ENCODE peak calls at places on chromosomes 3 and 15, in nine cellular contexts. N is GDM1; L is NCI-H2029 treated with DMSO at 0.1 percent for 48 hours; I is T-cell; C is KBM-7; D is central memory CD4-positive, alpha-beta T cell; B is Right ventricle myocardium superior; P is NCI-H1048; M is kidney epithelial cell. Z is an unnamed sample.

GRCh38 chr3:52281980-52282801 is 3.7 kb upstream of the WDR82 start:
- DNase-seq in N (no peak), L (no peak), I (peak; percentile 52), C (peak; percentile 60), D (peak; percentile 55), B (no peak), P (no peak), M (no peak), Z (no peak)

GRCh38 chr3:53677406-53677805 is 168.8 kb downstream of the CHDH start:
- DNase-seq in N (no peak), L (peak; percentile 3), I (no peak), C (peak; percentile 73), D (no peak), B (no peak), P (no peak), M (no peak), Z (no peak)

GRCh38 chr3:36713904-36714303 is 50.4 kb downstream of the DCLK3 start:
- DNase-seq in N (no peak), L (no peak), I (no peak), C (no peak), D (no peak), B (no peak), P (no peak), M (no peak), Z (no peak)

GRCh38 chr3:120080836-120081235 is 13.4 kb downstream of the GSK3B start:
- DNase-seq in N (no peak), L (peak; percentile 34), I (no peak), C (no peak), D (no peak), B (no peak), P (no peak), M (no peak), Z (no peak)

GRCh38 chr3:136612512-136612911 is 139.7 kb downstream of the STAG1 start:
- DNase-seq in N (no peak), L (no peak), I (no peak), C (no peak), D (no peak), B (no peak), P (no peak), M (peak; percentile 21), Z (no peak)

GRCh38 chr3:172707967-172708366 is 2.9 kb downstream of the NCEH1 start:
- DNase-seq in N (no peak), L (no peak), I (no peak), C (no peak), D (no peak), B (no peak), P (no peak), M (no peak), Z (no peak)

GRCh38 chr3:5013021-5013906 is 34.0 kb downstream of the BHLHE40 start:
- DNase-seq in N (no peak), L (no peak), I (no peak), C (peak; percentile 66), D (no peak), B (peak; percentile 44), P (no peak), M (no peak), Z (no peak)

GRCh38 chr3:127682576-127682975 is 9.8 kb downstream of the ABTB1 start:
- DNase-seq in N (no peak), L (no peak), I (no peak), C (no peak), D (no peak), B (peak; percentile 39), P (no peak), M (no peak), Z (no peak)

GRCh38 chr3:127005864-127006500 is 23.1 kb downstream of the PLXNA1 start:
- DNase-seq in N (no peak), L (no peak), I (no peak), C (no peak), D (no peak), B (no peak), P (no peak), M (no peak), Z (no peak)

GRCh38 chr3:43621974-43622739 is at the start of gene ANO10:
- DNase-seq in N (peak; percentile 98), L (peak; percentile 98), I (peak; percentile 81), C (peak; percentile 98), D (peak; percentile 90), B (peak; percentile 98), P (peak; percentile 97), M (peak; percentile 96), Z (peak; percentile 99)

GRCh38 chr3:61627768-61628185 is 66.4 kb downstream of the PTPRG start:
- DNase-seq in N (no peak), L (no peak), I (no peak), C (no peak), D (no peak), B (no peak), P (no peak), M (peak; percentile 55), Z (no peak)

GRCh38 chr3:14458434-14459280 is 56.3 kb downstream of the SLC6A6 start:
- DNase-seq in N (no peak), L (no peak), I (no peak), C (no peak), D (no peak), B (no peak), P (no peak), M (no peak), Z (no peak)

GRCh38 chr3:76824658-76825310 is 215.1 kb upstream of the ROBO2 start:
- DNase-seq in N (no peak), L (no peak), I (no peak), C (no peak), D (no peak), B (no peak), P (no peak), M (peak; percentile 29), Z (no peak)

GRCh38 chr15:85499498-85499897 is 119.1 kb downstream of the AKAP13 start:
- DNase-seq in N (no peak), L (peak; percentile 28), I (no peak), C (no peak), D (no peak), B (no peak), P (no peak), M (no peak), Z (no peak)